ENCODE peak calls at places on chromosomes 1 and 21, in eight cellular contexts. N, K, H, F, Y, I, U and D are unnamed samples.

GRCh38 chr1:21655748-21656147 is 13.4 kb downstream of the RAP1GAP start:
- DNase-seq in F (no peak), K (no peak), H (no peak), U (no peak), N (no peak), I (no peak), Y (no peak), D (no peak)

GRCh38 chr1:2193514-2194251 is 889 bp downstream of the FAAP20 start:
- DNase-seq in H (no peak), Y (no peak), U (no peak), I (no peak), N (no peak), K (no peak), F (no peak), D (no peak)

GRCh38 chr1:94927405-94928175 is 680 bp upstream of the CNN3 start:
- DNase-seq in I (no peak), K (peak), H (no peak), Y (no peak), N (no peak), F (no peak), U (no peak), D (no peak)

GRCh38 chr1:1359668-1360468 is 1.5 kb upstream of the MXRA8 start:
- DNase-seq in U (no peak), H (peak), Y (no peak), I (no peak), K (peak), F (peak), N (no peak), D (no peak)

GRCh38 chr1:119982006-119982405 is 85.7 kb upstream of the ADAM30 start:
- DNase-seq in N (no peak), H (no peak), U (no peak), K (peak), I (no peak), F (no peak), Y (no peak), D (no peak)

GRCh38 chr1:59971464-59971911 is 44.9 kb upstream of the CYP2J2 start:
- DNase-seq in K (peak), H (peak), F (peak), U (peak), I (peak), Y (no peak), N (peak), D (peak)

GRCh38 chr21:45098867-45099266 is 24.5 kb downstream of the ADARB1 start:
- DNase-seq in N (no peak), K (no peak), F (no peak), H (no peak), I (no peak), Y (no peak), U (no peak), D (no peak)

GRCh38 chr1:103267893-103268292 is 159.6 kb upstream of the COL11A1 start:
- DNase-seq in U (no peak), Y (no peak), N (no peak), F (no peak), I (no peak), K (no peak), H (no peak), D (no peak)

GRCh38 chr1:92481598-92482403 is 4.9 kb downstream of the GFI1 start:
- DNase-seq in F (no peak), K (no peak), I (no peak), N (peak), U (no peak), Y (no peak), H (no peak), D (peak)

GRCh38 chr1:93659805-93660479 is 21.7 kb downstream of the BCAR3 start:
- DNase-seq in K (peak), H (peak), I (no peak), U (peak), F (peak), N (no peak), Y (no peak), D (no peak)

GRCh38 chr1:248243204-248243603 is 12.0 kb downstream of the OR2M4 start:
- DNase-seq in Y (no peak), K (peak), N (no peak), F (no peak), I (no peak), U (no peak), H (no peak), D (no peak)

GRCh38 chr1:37902983-37903382 is 43.6 kb upstream of the MTF1 start:
- DNase-seq in U (no peak), N (no peak), K (no peak), Y (no peak), I (no peak), F (no peak), H (no peak), D (no peak)

GRCh38 chr1:230208619-230209261 is 141.7 kb downstream of the GALNT2 start:
- DNase-seq in U (no peak), H (no peak), F (no peak), Y (no peak), I (peak), K (no peak), N (no peak), D (no peak)

GRCh38 chr21:35390013-35390776 is 341.1 kb upstream of the RUNX1 start:
- DNase-seq in F (no peak), H (no peak), K (peak), U (no peak), Y (peak), N (no peak), I (no peak), D (no peak)

GRCh38 chr1:152165291-152166077 is 6.5 kb upstream of the RPTN start:
- DNase-seq in F (no peak), N (no peak), K (no peak), I (no peak), H (no peak), Y (no peak), U (no peak), D (no peak)

GRCh38 chr21:16250282-16250681 is 520.5 kb downstream of the USP25 start:
- DNase-seq in H (no peak), U (no peak), K (no peak), I (no peak), F (no peak), N (no peak), Y (peak), D (no peak)

GRCh38 chr1:39632491-39633417 is 6.7 kb downstream of the HEYL start:
- DNase-seq in N (peak), H (peak), Y (no peak), F (peak), K (peak), I (no peak), U (peak), D (peak)

GRCh38 chr1:85374160-85374559 is 90.8 kb downstream of the DDAH1 start:
- DNase-seq in F (no peak), I (no peak), U (no peak), K (peak), Y (peak), N (no peak), H (no peak), D (no peak)

GRCh38 chr21:38352536-38353219 is 95.9 kb downstream of the KCNJ15 start:
- DNase-seq in H (no peak), K (peak), I (no peak), N (peak), U (peak), F (peak), Y (peak), D (peak)

GRCh38 chr1:25954371-25954938 is 43.4 kb downstream of the PAFAH2 start:
- DNase-seq in H (no peak), F (no peak), N (no peak), Y (no peak), K (peak), U (no peak), I (no peak), D (no peak)

GRCh38 chr1:58785424-58786058 is 1.7 kb upstream of the JUN start:
- DNase-seq in I (peak), Y (no peak), H (no peak), F (peak), U (peak), N (peak), K (peak), D (no peak)

GRCh38 chr1:41428736-41429640 is 55.5 kb downstream of the EDN2 start:
- DNase-seq in U (no peak), K (no peak), Y (no peak), F (no peak), I (no peak), H (no peak), N (no peak), D (no peak)

GRCh38 chr1:230191079-230191478 is 124.0 kb downstream of the GALNT2 start:
- DNase-seq in H (no peak), K (peak), U (peak), N (no peak), Y (no peak), F (peak), I (no peak), D (no peak)

GRCh38 chr1:155236451-155236850 is 18.8 kb downstream of the ENTREP3 start:
- DNase-seq in I (no peak), Y (no peak), U (no peak), H (no peak), F (no peak), N (no peak), K (no peak), D (no peak)

GRCh38 chr1:111366256-111366655 is 61.3 kb downstream of the OVGP1 start:
- DNase-seq in F (no peak), H (no peak), Y (no peak), K (peak), U (no peak), N (no peak), I (no peak), D (no peak)

GRCh38 chr1:20139776-20140612 is 871 bp downstream of the PLA2G2F start:
- DNase-seq in Y (no peak), U (peak), N (no peak), F (no peak), K (no peak), H (no peak), I (no peak), D (no peak)

GRCh38 chr1:54808443-54809207 is 7.5 kb upstream of the TTC22 start:
- DNase-seq in Y (no peak), K (no peak), N (no peak), F (no peak), U (peak), H (no peak), I (no peak), D (no peak)

GRCh38 chr1:156281281-156282142 is 1.1 kb downstream of the SMG5 start:
- DNase-seq in K (peak), H (peak), N (no peak), F (peak), U (no peak), I (peak), Y (no peak), D (no peak)

GRCh38 chr1:17167041-17167782 is 37.7 kb upstream of the PADI1 start:
- DNase-seq in N (no peak), H (no peak), F (no peak), K (peak), Y (no peak), I (no peak), U (no peak), D (no peak)

GRCh38 chr1:74732960-74733615 is at the start of the genes CRYZ and TYW3:
- DNase-seq in U (peak), N (peak), Y (peak), K (peak), H (peak), F (peak), I (peak), D (peak)

DNA sequence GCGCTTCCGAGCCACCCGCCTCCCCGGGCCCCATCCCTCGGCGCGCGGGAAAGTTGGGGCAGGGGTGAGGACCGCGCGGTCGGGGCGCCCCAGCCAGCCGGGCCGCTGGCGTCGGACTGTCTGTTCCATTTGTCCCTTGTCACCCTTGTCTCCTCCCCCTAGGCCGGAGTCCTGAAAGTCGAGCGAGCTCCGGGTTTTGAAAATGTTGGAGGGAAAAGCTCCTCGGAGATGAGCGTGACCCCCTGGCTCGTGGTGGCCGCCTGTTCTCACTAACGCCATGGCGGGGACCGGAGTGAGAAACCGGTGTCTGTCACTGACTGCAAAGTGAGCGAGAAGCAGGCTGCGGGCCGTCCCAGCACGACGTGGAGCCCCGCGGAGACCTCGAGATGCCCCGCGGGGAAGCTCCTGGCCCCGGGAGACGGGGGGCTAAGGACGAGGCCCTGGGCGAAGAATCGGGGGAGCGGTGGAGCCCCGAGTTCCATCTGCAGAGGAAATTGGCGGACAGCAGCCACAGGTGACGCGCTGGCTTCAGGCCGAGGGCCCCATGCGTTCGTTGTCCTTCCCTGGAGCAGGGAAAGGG is 491 bp downstream of the PER3 start:
- DNase-seq in K (peak), N (no peak), U (peak), Y (no peak), I (peak), H (peak), F (peak), D (no peak)
- TF ChIP-seq CTCF in K (no peak), N (no peak), U (no peak), Y (no peak), I (no peak), H (no peak), F (no peak), D (no peak)

GRCh38 chr1:32886012-32886827 is at the start of gene HPCA:
- DNase-seq in F (peak), N (peak), K (peak), I (peak), U (no peak), H (peak), Y (no peak), D (peak)

GRCh38 chr1:32885691-32886011 is 640 bp upstream of the HPCA start:
- DNase-seq in Y (no peak), N (no peak), K (no peak), U (no peak), F (no peak), H (no peak), I (no peak), D (no peak)

GRCh38 chr1:32888134-32888533 is 1.8 kb downstream of the HPCA start:
- DNase-seq in K (no peak), N (no peak), H (no peak), I (no peak), U (no peak), Y (no peak), F (no peak), D (no peak)

GRCh38 chr1:32887623-32888022 is 1.3 kb downstream of the HPCA start:
- DNase-seq in Y (no peak), F (no peak), H (no peak), U (no peak), N (no peak), I (no peak), K (no peak), D (no peak)

DNA sequence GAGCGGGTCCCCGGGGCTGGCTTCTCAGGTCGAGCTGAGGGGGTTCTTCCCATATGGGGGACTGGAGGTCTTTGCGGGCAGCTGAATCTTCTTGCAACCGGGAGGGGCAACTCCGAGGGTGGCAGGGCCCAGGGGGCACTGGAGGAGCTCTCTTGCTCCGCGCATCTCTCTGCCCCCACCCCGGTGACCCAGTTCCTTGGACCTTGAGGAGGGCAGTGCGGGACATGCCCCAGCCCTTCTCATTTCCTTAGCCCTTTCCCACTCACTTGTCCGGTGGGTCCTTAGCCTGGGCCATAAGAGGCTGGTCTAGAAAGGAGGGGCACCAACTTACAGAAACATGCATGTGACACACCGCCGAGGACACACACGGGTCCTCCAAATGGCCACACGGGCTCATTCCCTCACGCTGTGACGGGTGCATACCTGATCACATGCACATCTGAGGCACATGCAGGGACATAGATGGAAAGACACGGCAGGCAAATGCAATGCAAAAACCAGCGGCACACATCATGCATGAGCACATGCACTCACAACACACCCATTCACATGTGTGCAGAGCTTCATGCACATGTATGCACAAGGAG is 630 bp downstream of the HPCA start:
- DNase-seq in K (no peak), F (no peak), H (no peak), I (no peak), U (no peak), Y (no peak), N (no peak), D (no peak)
- TF ChIP-seq CTCF in K (no peak), F (peak), H (no peak), I (no peak), U (no peak), Y (no peak), N (no peak), D (no peak)

GRCh38 chr1:204621391-204621790 is 64.1 kb downstream of the LRRN2 start:
- DNase-seq in N (no peak), H (no peak), Y (peak), U (no peak), I (no peak), K (no peak), F (no peak), D (no peak)

GRCh38 chr1:204617256-204618147 is 68.0 kb downstream of the LRRN2 start:
- DNase-seq in H (no peak), K (no peak), I (no peak), U (no peak), F (no peak), Y (no peak), N (no peak), D (no peak)

GRCh38 chr1:204618148-204618760 is 67.3 kb downstream of the LRRN2 start:
- DNase-seq in U (no peak), N (no peak), Y (no peak), H (no peak), I (no peak), F (no peak), K (no peak), D (no peak)

GRCh38 chr1:204621996-204622395 is 63.5 kb downstream of the LRRN2 start:
- DNase-seq in Y (no peak), I (no peak), H (no peak), U (no peak), K (no peak), N (no peak), F (no peak), D (no peak)

GRCh38 chr1:204619721-204620120 is 65.8 kb downstream of the LRRN2 start:
- DNase-seq in N (no peak), F (no peak), K (no peak), U (no peak), I (no peak), Y (no peak), H (no peak), D (no peak)
- TF ChIP-seq CTCF in N (peak), F (no peak), K (no peak), U (no peak), I (no peak), Y (peak), H (no peak), D (no peak)

DNA sequence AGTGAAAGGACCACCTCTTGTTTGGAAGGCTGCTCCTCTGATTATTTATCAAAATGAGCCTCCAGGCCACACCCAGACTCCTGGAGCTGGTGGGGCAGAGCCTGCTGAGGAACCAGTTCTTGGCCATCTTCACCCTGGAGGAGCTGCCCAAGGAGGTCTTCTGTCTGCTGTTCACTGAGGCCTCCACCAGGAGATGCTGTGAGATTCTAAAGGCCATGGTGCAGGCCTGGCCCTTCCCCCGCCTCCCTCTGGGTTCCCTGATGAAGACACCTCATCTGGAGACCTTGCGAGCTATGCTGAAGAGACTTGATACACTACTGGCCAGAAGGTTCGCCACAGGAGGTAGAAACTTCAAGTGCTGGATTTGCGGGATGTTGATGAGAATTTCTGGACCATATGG is 61.7 kb upstream of the GJA8 start:
- DNase-seq in N (no peak), K (peak), Y (no peak), F (no peak), I (no peak), H (no peak), U (no peak), D (no peak)
- TF ChIP-seq CTCF in N (no peak), K (peak), Y (no peak), F (no peak), I (no peak), H (no peak), U (no peak), D (no peak)